ENCODE peak calls at places on chromosomes 5 and 9, in eight cellular contexts. One of them, this sample, is unnamed.

GRCh38 chr9:33452828-33453271 is 5.5 kb upstream of the AQP3 start:
- DNase-seq in activated effector memory CD4-positive, alpha-beta T cell treated with Interleukin-2 at 50 U/mL for 16 hours: peak; percentile 40
- DNase-seq in NCI-H1105: no peak
- DNase-seq in D341Med: peak; percentile 79
- DNase-seq in naive B cell: no peak
- DNase-seq in NCI-H1436: peak; percentile 9
- DNase-seq in neural crest cell: peak; percentile 79
- DNase-seq in NCI-H1092 treated with DMSO at 0.1 percent for 48 hours: peak; percentile 38
- DNase-seq in this sample: peak; percentile 39

GRCh38 chr9:135199489-135199888 is 112.0 kb downstream of the OLFM1 start:
- DNase-seq in activated effector memory CD4-positive, alpha-beta T cell treated with Interleukin-2 at 50 U/mL for 16 hours: no peak
- DNase-seq in NCI-H1105: no peak
- DNase-seq in D341Med: no peak
- DNase-seq in naive B cell: no peak
- DNase-seq in NCI-H1436: no peak
- DNase-seq in neural crest cell: no peak
- DNase-seq in NCI-H1092 treated with DMSO at 0.1 percent for 48 hours: no peak
- DNase-seq in this sample: peak; percentile 52

GRCh38 chr5:176144508-176144907 is 93.7 kb upstream of the SIMC1 start:
- DNase-seq in activated effector memory CD4-positive, alpha-beta T cell treated with Interleukin-2 at 50 U/mL for 16 hours: no peak
- DNase-seq in NCI-H1105: peak; percentile 17
- DNase-seq in D341Med: no peak
- DNase-seq in naive B cell: no peak
- DNase-seq in NCI-H1436: no peak
- DNase-seq in neural crest cell: no peak
- DNase-seq in NCI-H1092 treated with DMSO at 0.1 percent for 48 hours: peak; percentile 22
- DNase-seq in this sample: peak; percentile 88

GRCh38 chr9:74497750-74498615 is 848 bp downstream of the RORB start:
- DNase-seq in activated effector memory CD4-positive, alpha-beta T cell treated with Interleukin-2 at 50 U/mL for 16 hours: no peak
- DNase-seq in NCI-H1105: peak; percentile 16
- DNase-seq in D341Med: peak; percentile 65
- DNase-seq in naive B cell: peak; percentile 20
- DNase-seq in NCI-H1436: no peak
- DNase-seq in neural crest cell: peak; percentile 9
- DNase-seq in NCI-H1092 treated with DMSO at 0.1 percent for 48 hours: peak; percentile 62
- DNase-seq in this sample: no peak

GRCh38 chr5:32319392-32319791 is 6.7 kb upstream of the MTMR12 start:
- DNase-seq in activated effector memory CD4-positive, alpha-beta T cell treated with Interleukin-2 at 50 U/mL for 16 hours: no peak
- DNase-seq in NCI-H1105: no peak
- DNase-seq in D341Med: no peak
- DNase-seq in naive B cell: no peak
- DNase-seq in NCI-H1436: no peak
- DNase-seq in neural crest cell: no peak
- DNase-seq in NCI-H1092 treated with DMSO at 0.1 percent for 48 hours: no peak
- DNase-seq in this sample: no peak

GRCh38 chr5:83026507-83026906 is 50.7 kb downstream of the TMEM167A start:
- DNase-seq in activated effector memory CD4-positive, alpha-beta T cell treated with Interleukin-2 at 50 U/mL for 16 hours: no peak
- DNase-seq in NCI-H1105: no peak
- DNase-seq in D341Med: no peak
- DNase-seq in naive B cell: no peak
- DNase-seq in NCI-H1436: no peak
- DNase-seq in neural crest cell: no peak
- DNase-seq in NCI-H1092 treated with DMSO at 0.1 percent for 48 hours: no peak
- DNase-seq in this sample: no peak

GRCh38 chr9:114774504-114774903 is 31.3 kb downstream of the TNFSF15 start:
- DNase-seq in activated effector memory CD4-positive, alpha-beta T cell treated with Interleukin-2 at 50 U/mL for 16 hours: no peak
- DNase-seq in NCI-H1105: no peak
- DNase-seq in D341Med: no peak
- DNase-seq in naive B cell: peak; percentile 49
- DNase-seq in NCI-H1436: no peak
- DNase-seq in neural crest cell: no peak
- DNase-seq in NCI-H1092 treated with DMSO at 0.1 percent for 48 hours: no peak
- DNase-seq in this sample: no peak

GRCh38 chr9:9392755-9393154 is 1220.0 kb downstream of the PTPRD start:
- DNase-seq in activated effector memory CD4-positive, alpha-beta T cell treated with Interleukin-2 at 50 U/mL for 16 hours: no peak
- DNase-seq in NCI-H1105: no peak
- DNase-seq in D341Med: no peak
- DNase-seq in naive B cell: no peak
- DNase-seq in NCI-H1436: no peak
- DNase-seq in neural crest cell: no peak
- DNase-seq in NCI-H1092 treated with DMSO at 0.1 percent for 48 hours: no peak
- DNase-seq in this sample: no peak

GRCh38 chr9:89564257-89564878 is 40.4 kb upstream of the GADD45G start:
- DNase-seq in activated effector memory CD4-positive, alpha-beta T cell treated with Interleukin-2 at 50 U/mL for 16 hours: no peak
- DNase-seq in NCI-H1105: no peak
- DNase-seq in D341Med: no peak
- DNase-seq in naive B cell: peak; percentile 6
- DNase-seq in NCI-H1436: peak; percentile 55
- DNase-seq in neural crest cell: no peak
- DNase-seq in NCI-H1092 treated with DMSO at 0.1 percent for 48 hours: no peak
- DNase-seq in this sample: no peak

GRCh38 chr9:77735515-77735914 is 87.4 kb upstream of the GNA14 start:
- DNase-seq in activated effector memory CD4-positive, alpha-beta T cell treated with Interleukin-2 at 50 U/mL for 16 hours: no peak
- DNase-seq in NCI-H1105: no peak
- DNase-seq in D341Med: no peak
- DNase-seq in naive B cell: no peak
- DNase-seq in NCI-H1436: no peak
- DNase-seq in neural crest cell: no peak
- DNase-seq in NCI-H1092 treated with DMSO at 0.1 percent for 48 hours: no peak
- DNase-seq in this sample: no peak

GRCh38 chr5:172361566-172362238 is 78.1 kb upstream of the UBTD2 start:
- DNase-seq in activated effector memory CD4-positive, alpha-beta T cell treated with Interleukin-2 at 50 U/mL for 16 hours: no peak
- DNase-seq in NCI-H1105: no peak
- DNase-seq in D341Med: no peak
- DNase-seq in naive B cell: no peak
- DNase-seq in NCI-H1436: no peak
- DNase-seq in neural crest cell: no peak
- DNase-seq in NCI-H1092 treated with DMSO at 0.1 percent for 48 hours: no peak
- DNase-seq in this sample: no peak

GRCh38 chr9:91001146-91001611 is 199.6 kb downstream of the SYK start:
- DNase-seq in activated effector memory CD4-positive, alpha-beta T cell treated with Interleukin-2 at 50 U/mL for 16 hours: no peak
- DNase-seq in NCI-H1105: peak; percentile 93
- DNase-seq in D341Med: no peak
- DNase-seq in naive B cell: no peak
- DNase-seq in NCI-H1436: peak; percentile 69
- DNase-seq in neural crest cell: no peak
- DNase-seq in NCI-H1092 treated with DMSO at 0.1 percent for 48 hours: peak; percentile 37
- DNase-seq in this sample: peak; percentile 24

GRCh38 chr9:113269355-113269754 is 6.0 kb downstream of the CDC26 start:
- DNase-seq in activated effector memory CD4-positive, alpha-beta T cell treated with Interleukin-2 at 50 U/mL for 16 hours: no peak
- DNase-seq in NCI-H1105: no peak
- DNase-seq in D341Med: no peak
- DNase-seq in naive B cell: no peak
- DNase-seq in NCI-H1436: no peak
- DNase-seq in neural crest cell: no peak
- DNase-seq in NCI-H1092 treated with DMSO at 0.1 percent for 48 hours: no peak
- DNase-seq in this sample: no peak

GRCh38 chr9:99433555-99433954 is 211.5 kb downstream of the SEC61B start:
- DNase-seq in activated effector memory CD4-positive, alpha-beta T cell treated with Interleukin-2 at 50 U/mL for 16 hours: peak; percentile 10
- DNase-seq in NCI-H1105: no peak
- DNase-seq in D341Med: no peak
- DNase-seq in naive B cell: no peak
- DNase-seq in NCI-H1436: no peak
- DNase-seq in neural crest cell: no peak
- DNase-seq in NCI-H1092 treated with DMSO at 0.1 percent for 48 hours: no peak
- DNase-seq in this sample: no peak

GRCh38 chr5:1246711-1247431 is 21.7 kb downstream of the SLC6A18 start:
- DNase-seq in activated effector memory CD4-positive, alpha-beta T cell treated with Interleukin-2 at 50 U/mL for 16 hours: no peak
- DNase-seq in NCI-H1105: no peak
- DNase-seq in D341Med: no peak
- DNase-seq in naive B cell: no peak
- DNase-seq in NCI-H1436: no peak
- DNase-seq in neural crest cell: peak; percentile 69
- DNase-seq in NCI-H1092 treated with DMSO at 0.1 percent for 48 hours: peak; percentile 65
- DNase-seq in this sample: peak; percentile 13

GRCh38 chr5:102778478-102778877 is 23.4 kb downstream of the PAM start:
- DNase-seq in activated effector memory CD4-positive, alpha-beta T cell treated with Interleukin-2 at 50 U/mL for 16 hours: no peak
- DNase-seq in NCI-H1105: no peak
- DNase-seq in D341Med: no peak
- DNase-seq in naive B cell: no peak
- DNase-seq in NCI-H1436: no peak
- DNase-seq in neural crest cell: no peak
- DNase-seq in NCI-H1092 treated with DMSO at 0.1 percent for 48 hours: no peak
- DNase-seq in this sample: no peak

This sample was measured in G401.